ENCODE peak calls at places on chromosomes 12 and 14, in four cellular contexts. E is HepG2, H is GM12878, N is K562. Y is an unnamed sample.

GRCh38 chr14:71206766-71207371 is 299.6 kb downstream of the PCNX1 start:
- DNase-seq in N (no peak), H (no peak), E (no peak), Y (no peak)

GRCh38 chr12:57154076-57154475 is 6.7 kb upstream of the LRP1-AS start:
- DNase-seq in E (no peak), N (no peak), H (no peak), Y (no peak)

GRCh38 chr14:78170203-78170602 is at the start of gene NRXN3:
- DNase-seq in H (no peak), E (no peak), N (no peak), Y (peak; percentile 76)

GRCh38 chr12:132253698-132254480 is 75.5 kb downstream of the GALNT9 start:
- DNase-seq in E (no peak), H (no peak), N (no peak), Y (no peak)

GRCh38 chr14:23071244-23071974 is 14.1 kb upstream of the CDH24 start:
- DNase-seq in E (peak; percentile 94), H (peak; percentile 45), N (peak; percentile 92), Y (peak; percentile 82)

GRCh38 chr14:54364555-54365415 is 32.0 kb upstream of the CDKN3 start:
- DNase-seq in E (peak; percentile 83), N (no peak), H (no peak), Y (no peak)

GRCh38 chr12:20508962-20509361 is 140.6 kb downstream of the PDE3A start:
- DNase-seq in E (no peak), N (no peak), H (no peak), Y (no peak)

GRCh38 chr12:3003593-3003992 is 44.4 kb downstream of the TEAD4 start:
- DNase-seq in E (no peak), N (no peak), H (no peak), Y (peak; percentile 39)

GRCh38 chr14:76644875-76645518 is 116.3 kb upstream of the VASH1 start:
- DNase-seq in E (peak; percentile 30), N (peak; percentile 55), H (no peak), Y (peak; percentile 79)

GRCh38 chr14:53953828-53954550 is 2.6 kb downstream of the BMP4 start:
- DNase-seq in N (no peak), H (no peak), E (peak; percentile 24), Y (peak; percentile 38)

GRCh38 chr14:23326491-23327332 is 5.5 kb downstream of the PABPN1 start:
- DNase-seq in E (no peak), H (no peak), N (no peak), Y (no peak)

GRCh38 chr12:124609041-124609984 is 41.9 kb upstream of the NCOR2 start:
- DNase-seq in N (peak; percentile 72), E (peak; percentile 81), H (peak; percentile 52), Y (peak; percentile 43)

GRCh38 chr12:8088574-8088973 is 6.5 kb downstream of the NECAP1 start:
- DNase-seq in H (no peak), E (no peak), N (no peak), Y (no peak)

GRCh38 chr12:810635-811415 is 58.4 kb downstream of the WNK1 start:
- DNase-seq in E (no peak), N (peak; percentile 7), H (no peak), Y (no peak)

GRCh38 chr14:90510208-90510607 is 113.4 kb downstream of the CALM1 start:
- DNase-seq in H (no peak), E (no peak), N (no peak), Y (peak; percentile 54)

GRCh38 chr12:308511-308910 is 45.9 kb upstream of the SLC6A13 start:
- DNase-seq in H (no peak), N (no peak), E (no peak), Y (no peak)

GRCh38 chr14:45381091-45381490 is 128.1 kb upstream of the MIS18BP1 start:
- DNase-seq in E (no peak), N (no peak), H (no peak), Y (no peak)

GRCh38 chr14:28101992-28102391 is 664.6 kb upstream of the FOXG1 start:
- DNase-seq in N (no peak), H (no peak), E (no peak), Y (no peak)

DNA sequence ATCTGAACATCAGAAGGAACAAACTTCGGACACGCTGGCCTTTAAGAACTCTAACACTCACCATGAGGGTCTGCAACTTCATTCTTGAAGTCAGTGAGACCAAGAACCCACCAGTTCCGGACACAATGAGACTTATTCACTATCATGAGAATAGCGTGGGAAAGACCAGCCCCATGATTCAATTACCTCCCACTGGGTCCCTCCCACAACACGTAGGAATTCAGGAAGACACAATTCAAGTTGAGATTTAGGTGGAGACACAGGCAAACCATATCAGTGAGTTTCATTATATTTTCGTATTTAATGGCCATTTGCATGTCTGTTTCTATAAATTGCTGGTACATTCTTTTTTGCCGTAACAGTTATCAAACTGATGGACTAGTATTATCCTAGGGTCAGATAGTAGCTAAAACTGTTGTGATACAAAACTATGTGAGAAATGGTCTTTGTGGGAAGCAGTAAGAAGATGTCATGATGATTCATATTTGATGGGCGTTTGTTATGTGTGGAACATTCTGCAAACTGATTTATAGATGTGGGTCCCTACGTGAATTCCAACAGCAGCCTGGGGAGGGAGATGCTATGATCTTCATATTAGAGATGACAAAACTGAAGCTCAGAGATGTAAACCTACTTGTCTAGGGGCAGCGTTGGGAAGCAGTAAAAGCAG is 282.4 kb upstream of the TMEM132C start:
- DNase-seq in H (no peak), E (no peak), N (no peak), Y (no peak)
- TF ChIP-seq ETV6 in H (no peak), E (no peak), N (no peak), Y (no peak)

DNA sequence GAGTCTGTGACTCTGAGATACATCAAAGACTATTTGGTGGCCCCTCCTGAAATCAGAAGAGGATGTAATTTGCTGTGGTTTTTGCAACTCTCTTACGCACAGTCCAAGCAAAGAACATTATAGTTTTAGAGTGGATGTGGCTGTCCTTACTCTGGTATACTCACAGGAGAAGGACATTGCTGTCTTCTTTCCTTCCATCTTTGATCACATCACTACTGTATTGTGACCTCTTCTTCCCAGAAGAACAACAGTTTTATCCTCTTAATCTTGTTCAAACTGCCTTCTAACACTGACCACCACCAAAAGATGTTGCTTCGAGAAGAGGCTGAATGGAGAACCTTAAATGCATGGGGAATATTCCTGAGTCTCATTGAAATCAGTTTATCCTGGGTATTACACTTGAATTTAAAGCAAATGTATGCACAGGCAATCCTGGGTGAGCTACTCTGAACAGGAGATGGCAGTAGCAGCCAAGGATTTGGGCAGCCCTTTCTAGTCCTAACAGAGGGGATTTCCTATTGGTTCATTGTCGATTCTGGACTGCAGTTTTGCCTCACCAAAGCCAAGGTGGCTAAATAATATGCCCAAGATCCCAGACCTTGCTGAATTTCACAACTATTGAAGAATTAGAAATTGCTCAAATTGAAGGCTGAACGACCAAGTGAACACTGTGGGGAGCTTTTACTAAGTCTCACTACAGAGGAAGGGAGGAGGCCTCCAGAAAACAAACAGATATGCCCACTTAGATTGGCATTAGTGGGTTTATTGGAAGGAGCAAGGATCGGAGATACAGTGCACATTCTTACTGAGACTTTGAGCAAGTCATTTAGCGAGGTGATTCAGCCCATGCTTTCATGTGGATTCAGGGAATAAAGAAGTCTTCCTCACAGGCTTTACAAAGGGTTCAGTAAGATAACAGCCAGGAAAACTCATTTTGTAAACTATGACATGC is 282.8 kb downstream of the PAWR start:
- DNase-seq in E (peak; percentile 74), N (no peak), H (peak; percentile 9), Y (peak; percentile 64)
- TF ChIP-seq ETV6 in E (no peak), N (no peak), H (no peak), Y (no peak)

GRCh38 chr12:17097674-17098073 is 491.7 kb upstream of the LMO3 start:
- DNase-seq in H (no peak), N (no peak), E (no peak), Y (no peak)
- TF ChIP-seq ETV6 in H (no peak), N (no peak), E (no peak), Y (no peak)

GRCh38 chr12:48004039-48004940 is at the start of gene COL2A1:
- DNase-seq in H (no peak), N (no peak), E (no peak), Y (peak; percentile 78)
- TF ChIP-seq ETV6 in H (no peak), N (no peak), E (no peak), Y (no peak)

DNA sequence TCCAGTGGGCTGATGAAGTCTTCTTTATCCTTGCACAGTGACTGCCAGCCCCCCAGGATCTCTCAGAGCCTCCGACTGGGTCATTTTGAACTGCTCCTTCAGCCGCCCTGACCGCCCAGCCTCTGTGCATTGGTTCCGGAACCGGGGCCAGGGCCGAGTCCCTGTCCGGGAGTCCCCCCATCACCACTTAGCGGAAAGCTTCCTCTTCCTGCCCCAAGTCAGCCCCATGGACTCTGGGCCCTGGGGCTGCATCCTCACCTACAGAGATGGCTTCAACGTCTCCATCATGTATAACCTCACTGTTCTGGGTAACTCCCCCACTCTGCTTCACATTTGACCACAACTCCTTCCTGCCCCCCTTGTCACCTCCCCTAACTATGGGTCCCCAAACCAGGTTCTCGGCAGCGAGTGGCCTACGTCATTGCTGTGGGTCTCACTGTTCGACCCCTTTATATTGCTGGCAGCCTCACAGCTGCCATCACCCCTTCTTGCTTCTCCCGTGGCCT is 2.3 kb downstream of the LAG3 start:
- DNase-seq in H (no peak), N (no peak), E (no peak), Y (no peak)
- TF ChIP-seq ETV6 in H (no peak), N (no peak), E (no peak), Y (no peak)